ENCODE peak calls at places on chromosomes 2 and 18, in six cellular contexts. J is neural progenitor cell, V is K562, A is GM23338, P is IMR-90, K is GM23248. R is an unnamed sample.

GRCh38 chr2:172415759-172416158 is 11.6 kb upstream of the ITGA6 start:
- DNase-seq in A (no peak), P (no peak), J (peak), K (no peak), V (no peak), R (no peak)

GRCh38 chr2:31265234-31265633 is 31.3 kb downstream of the EHD3 start:
- DNase-seq in K (no peak), P (no peak), A (no peak), J (no peak), V (no peak), R (no peak)

GRCh38 chr2:102094917-102095316 is 47.6 kb upstream of the IL1R1 start:
- DNase-seq in V (peak), P (peak), J (no peak), K (peak), A (no peak), R (peak)

GRCh38 chr18:51138936-51139335 is 58.5 kb downstream of the MEX3C start:
- DNase-seq in K (no peak), P (no peak), J (no peak), A (no peak), V (no peak), R (no peak)

GRCh38 chr2:54665436-54665856 is 58.0 kb upstream of the EML6 start:
- DNase-seq in A (peak), J (peak), P (peak), K (peak), V (peak), R (peak)

GRCh38 chr2:124258481-124258880 is 233.4 kb downstream of the CNTNAP5 start:
- DNase-seq in V (no peak), J (no peak), K (peak), P (peak), A (no peak), R (peak)

GRCh38 chr18:35464731-35465728 is 32.7 kb downstream of the INO80C start:
- DNase-seq in J (no peak), A (no peak), K (no peak), P (no peak), V (no peak), R (no peak)

GRCh38 chr2:235343869-235344268 is 150.0 kb upstream of the AGAP1 start:
- DNase-seq in J (no peak), P (peak), V (no peak), A (no peak), K (peak), R (peak)

GRCh38 chr2:37026050-37026449 is 58.1 kb downstream of the HEATR5B start:
- DNase-seq in P (no peak), A (peak), V (peak), J (peak), K (peak), R (no peak)

GRCh38 chr18:12776821-12777471 is 74.1 kb downstream of the PSMG2 start:
- DNase-seq in P (no peak), J (no peak), K (peak), V (no peak), A (peak), R (no peak)

GRCh38 chr18:38010971-38011370 is 445.4 kb upstream of the CELF4 start:
- DNase-seq in J (no peak), K (no peak), V (no peak), P (no peak), A (no peak), R (no peak)

GRCh38 chr2:96084006-96084857 is 32.1 kb downstream of the ADRA2B start:
- DNase-seq in K (no peak), J (no peak), V (no peak), P (no peak), A (no peak), R (no peak)

GRCh38 chr2:63436488-63436887 is 151.8 kb downstream of the WDPCP start:
- DNase-seq in V (no peak), K (peak), J (no peak), P (peak), A (no peak), R (no peak)

GRCh38 chr2:63435080-63435479 is 153.2 kb downstream of the WDPCP start:
- DNase-seq in A (no peak), V (no peak), K (no peak), J (no peak), P (no peak), R (no peak)

GRCh38 chr2:63434597-63434996 is 153.7 kb downstream of the WDPCP start:
- DNase-seq in A (no peak), J (no peak), K (no peak), P (no peak), V (peak), R (no peak)

GRCh38 chr2:63440612-63441011 is 147.7 kb downstream of the WDPCP start:
- DNase-seq in P (peak), J (no peak), A (no peak), K (peak), V (no peak), R (no peak)

GRCh38 chr2:63438171-63438570 is 150.1 kb downstream of the WDPCP start:
- DNase-seq in P (no peak), J (no peak), A (no peak), K (no peak), V (no peak), R (no peak)
- H2AFZ ChIP-seq in P (no peak), J (no peak), A (no peak), K (no peak), V (no peak), R (no peak)

DNA sequence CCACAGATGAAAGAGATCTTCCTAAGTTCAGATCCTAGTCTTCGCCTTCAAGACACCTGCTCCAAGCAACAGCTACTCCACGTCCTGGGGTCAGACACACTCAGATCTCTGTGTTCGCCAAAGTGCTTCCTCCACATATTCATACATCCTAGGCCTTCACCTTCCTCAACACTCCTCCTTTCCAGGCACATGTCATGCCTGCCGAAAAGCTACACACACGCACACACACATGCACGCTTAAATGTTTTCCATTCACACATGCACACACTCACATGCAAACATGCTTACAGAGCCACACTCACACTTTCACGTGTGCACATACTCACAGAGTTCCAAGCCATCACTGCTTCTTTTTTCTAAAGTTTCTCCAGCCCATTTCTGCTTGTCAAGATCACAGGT is 93.8 kb downstream of the PXDN start:
- DNase-seq in V (no peak), P (no peak), A (no peak), K (no peak), J (no peak), R (no peak)
- H3K27ac ChIP-seq in V (no peak), P (no peak), A (no peak), K (no peak), J (no peak), R (peak)

GRCh38 chr2:74984947-74985637 is 26.6 kb downstream of the POLE4 start:
- DNase-seq in V (no peak), K (no peak), J (no peak), A (peak), P (no peak), R (no peak)
- H2AFZ ChIP-seq in V (no peak), K (no peak), J (no peak), A (no peak), P (no peak), R (no peak)

DNA sequence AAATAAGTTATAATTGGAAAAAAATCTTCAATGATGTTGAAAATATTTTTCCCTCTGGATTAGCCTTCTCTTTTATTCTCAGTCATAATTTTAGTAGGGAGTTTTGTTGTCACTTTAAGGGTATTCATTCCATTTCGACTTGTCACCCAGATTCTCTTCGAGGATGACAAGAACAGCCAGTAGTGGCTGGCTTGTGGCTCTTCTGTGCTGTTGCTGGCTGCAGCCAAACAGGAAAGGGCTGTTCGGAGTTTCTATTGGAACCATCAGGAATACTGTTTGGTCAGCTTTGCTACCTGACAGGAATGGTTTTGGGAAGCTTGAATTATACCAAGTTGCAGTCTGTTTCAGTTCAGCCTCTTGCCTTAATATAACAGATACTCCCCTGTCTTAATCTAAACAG is 41.6 kb downstream of the MGAT5 start:
- DNase-seq in K (peak), P (no peak), J (no peak), V (no peak), A (no peak), R (no peak)
- H3K27ac ChIP-seq in K (no peak), P (no peak), J (no peak), V (no peak), A (no peak), R (no peak)

DNA sequence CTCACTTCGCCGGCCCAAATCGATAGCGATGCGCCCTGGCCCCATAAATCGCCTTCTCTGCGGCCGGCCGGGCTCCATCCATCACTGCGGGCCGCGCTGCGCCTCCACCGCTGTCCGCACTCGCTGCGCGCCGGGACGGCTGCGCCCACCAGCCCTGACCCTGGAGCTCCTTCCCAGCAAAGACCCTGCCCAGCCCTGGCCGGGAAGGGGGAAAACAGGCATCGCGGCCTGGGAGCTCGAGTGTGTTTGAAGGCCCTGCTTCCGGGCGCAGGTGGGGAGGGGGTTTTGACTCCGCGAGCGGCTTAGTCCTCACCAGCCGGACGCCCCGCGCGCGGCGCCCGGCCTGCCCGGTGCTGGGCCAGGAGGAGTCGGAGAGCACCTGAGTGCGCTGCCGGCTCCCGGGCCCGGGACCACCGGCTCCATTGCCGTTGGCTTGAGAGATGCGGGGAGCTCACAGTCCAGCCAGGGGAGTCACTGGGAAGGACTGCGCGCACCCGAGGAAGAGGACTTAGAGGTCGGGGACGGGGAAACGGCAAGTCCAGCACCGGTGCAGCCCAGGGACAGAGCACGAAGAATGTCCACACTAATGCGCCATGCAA is 1.1 kb downstream of the PAX8 start:
- DNase-seq in P (no peak), J (peak), V (no peak), K (peak), A (peak), R (no peak)
- H2AFZ ChIP-seq in P (peak), J (peak), V (no peak), K (no peak), A (peak), R (no peak)

GRCh38 chr2:233501198-233502076 is 65.1 kb downstream of the USP40 start:
- DNase-seq in J (no peak), V (no peak), P (peak), A (no peak), K (peak), R (peak)
- H3K27ac ChIP-seq in J (no peak), V (no peak), P (no peak), A (no peak), K (no peak), R (peak)

GRCh38 chr2:161095314-161095713 is 64.9 kb upstream of the TANK start:
- DNase-seq in P (no peak), J (no peak), V (no peak), K (no peak), A (no peak), R (no peak)
- H2AFZ ChIP-seq in P (peak), J (peak), V (no peak), K (no peak), A (peak), R (no peak)

DNA sequence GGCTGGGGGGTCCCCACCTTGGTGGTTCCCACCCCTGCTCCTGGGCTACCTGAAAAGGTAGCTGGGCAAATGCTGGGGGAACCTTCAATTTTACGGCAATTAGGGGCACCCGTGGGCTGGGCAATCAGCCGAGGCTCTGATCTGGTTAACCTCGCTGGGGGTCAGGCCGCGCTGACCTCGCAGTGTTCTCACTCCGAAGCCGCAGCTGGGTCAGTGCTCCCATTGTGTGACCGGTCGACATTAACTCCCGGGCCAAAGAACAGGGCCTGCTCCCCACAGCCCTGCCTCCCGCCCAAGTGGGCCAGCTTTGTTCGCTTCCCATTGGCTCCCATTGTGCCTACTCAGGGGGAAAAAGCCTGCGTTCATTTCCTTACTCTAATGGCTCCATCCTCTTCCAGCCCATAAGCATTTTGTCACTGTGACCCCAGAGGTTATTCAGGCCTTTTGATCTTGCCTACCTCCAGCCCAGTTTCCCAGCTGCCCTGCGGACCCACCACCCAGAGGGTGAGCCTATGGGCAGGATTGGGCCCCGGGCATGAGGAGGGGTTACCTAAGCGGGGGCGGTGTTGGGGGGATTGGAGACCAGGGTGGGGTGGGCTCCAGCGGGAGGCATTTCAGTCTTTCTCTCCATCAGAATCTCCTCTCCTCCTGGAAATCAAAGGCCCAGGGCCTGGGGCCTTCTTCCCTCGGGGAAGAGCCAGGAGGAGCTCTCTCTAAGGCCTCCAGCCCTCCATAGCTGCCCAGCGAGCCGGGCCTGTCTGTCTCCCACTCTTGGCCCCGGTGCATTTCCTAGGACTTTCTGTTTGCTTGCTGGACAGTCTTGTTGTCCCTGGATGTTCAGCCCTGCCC is 90.1 kb downstream of the MYCN start:
- DNase-seq in K (no peak), A (no peak), J (peak), P (no peak), V (no peak), R (no peak)
- H3K27ac ChIP-seq in K (no peak), A (no peak), J (peak), P (no peak), V (no peak), R (no peak)

GRCh38 chr2:127293386-127293757 is 572 bp downstream of the ERCC3 start:
- DNase-seq in J (no peak), A (peak), V (peak), K (peak), P (no peak), R (peak)

GRCh38 chr2:127288274-127288673 is 5.7 kb downstream of the ERCC3 start:
- DNase-seq in K (no peak), J (no peak), P (no peak), V (no peak), A (no peak), R (no peak)

GRCh38 chr2:127293758-127294562 is at the start of gene ERCC3:
- DNase-seq in P (peak), V (peak), A (peak), K (peak), J (peak), R (peak)
- H2AFZ ChIP-seq in P (peak), V (peak), A (peak), K (peak), J (peak), R (peak)

R was measured in mesenchymal stem cell.